ENCODE peak calls at places on chromosomes 5 and 9, in four cellular contexts. E is OCI-LY7, U is fibroblast of the aortic adventitia, L is thoracic aorta. M is an unnamed sample.

GRCh38 chr5:172005708-172006377 is 595 bp downstream of the FBXW11 start:
- DNase-seq in E (peak), U (no peak), L (no peak), M (no peak)

GRCh38 chr5:55925181-55925580 is 69.6 kb downstream of the IL6ST start:
- DNase-seq in E (no peak), U (no peak), L (no peak), M (no peak)

GRCh38 chr9:119094086-119094485 is 275.1 kb downstream of the BRINP1 start:
- DNase-seq in E (no peak), U (no peak), L (no peak), M (no peak)

GRCh38 chr9:110578575-110578895 is 1.0 kb downstream of the SVEP1 start:
- DNase-seq in E (no peak), U (no peak), L (no peak), M (no peak)

GRCh38 chr5:31824886-31825774 is 186.2 kb downstream of the PDZD2 start:
- DNase-seq in E (peak), U (peak), L (no peak), M (peak)

GRCh38 chr9:85157763-85158162 is 488.2 kb downstream of the NTRK2 start:
- DNase-seq in E (no peak), U (no peak), L (no peak), M (no peak)

GRCh38 chr9:135243201-135244190 is 156.0 kb downstream of the OLFM1 start:
- DNase-seq in E (no peak), U (no peak), L (no peak), M (no peak)

GRCh38 chr5:149936044-149936699 is 8.4 kb downstream of the PDE6A start:
- DNase-seq in E (no peak), U (no peak), L (no peak), M (no peak)

GRCh38 chr9:75869236-75869635 is 21.2 kb upstream of the PCSK5 start:
- DNase-seq in E (no peak), U (no peak), L (no peak), M (no peak)

GRCh38 chr5:63398346-63398745 is 563.9 kb downstream of the HTR1A start:
- DNase-seq in E (no peak), U (no peak), L (no peak), M (no peak)

GRCh38 chr9:109793921-109794320 is 13.9 kb downstream of the PALM2AKAP2 start:
- DNase-seq in E (no peak), U (no peak), L (no peak), M (no peak)

GRCh38 chr5:124919076-124919475 is 172.6 kb upstream of the ZNF608 start:
- DNase-seq in E (no peak), U (no peak), L (no peak), M (no peak)

GRCh38 chr5:174837919-174838902 is 113.8 kb downstream of the MSX2 start:
- DNase-seq in E (no peak), U (peak), L (no peak), M (peak)

GRCh38 chr5:111602817-111603445 is 90.6 kb upstream of the STARD4 start:
- DNase-seq in E (no peak), U (no peak), L (no peak), M (no peak)

GRCh38 chr9:78606011-78606410 is 309.1 kb downstream of the PSAT1 start:
- DNase-seq in E (no peak), U (peak), L (no peak), M (no peak)

GRCh38 chr5:15260347-15261278 is 239.4 kb upstream of the FBXL7 start:
- DNase-seq in E (no peak), U (no peak), L (no peak), M (no peak)

GRCh38 chr5:76547242-76547890 is 75.8 kb downstream of the F2RL2 start:
- DNase-seq in E (peak), U (peak), L (no peak), M (no peak)

GRCh38 chr9:126842977-126843799 is 17.3 kb upstream of the ZBTB34 start:
- DNase-seq in E (no peak), U (no peak), L (no peak), M (no peak)

GRCh38 chr9:135478858-135479468 is 619 bp upstream of the PPP1R26 start:
- DNase-seq in E (no peak), U (peak), L (no peak), M (no peak)

GRCh38 chr5:2901511-2901910 is 150.0 kb upstream of the IRX2 start:
- DNase-seq in E (no peak), U (no peak), L (no peak), M (no peak)

GRCh38 chr5:113325054-113325453 is 109.7 kb downstream of the TSSK1B start:
- DNase-seq in E (no peak), U (no peak), L (no peak), M (no peak)

GRCh38 chr5:61289241-61289640 is 42.8 kb upstream of the ZSWIM6 start:
- DNase-seq in E (no peak), U (no peak), L (no peak), M (no peak)

GRCh38 chr5:119269061-119269579 is 86.7 kb upstream of the TNFAIP8 start:
- DNase-seq in E (peak), U (peak), L (no peak), M (no peak)

GRCh38 chr9:132023409-132024180 is 56.1 kb downstream of the MED27 start:
- DNase-seq in E (no peak), U (no peak), L (no peak), M (no peak)

GRCh38 chr9:94140791-94141790 is 56.8 kb downstream of the PTPDC1 start:
- DNase-seq in E (no peak), U (peak), L (no peak), M (no peak)

GRCh38 chr5:139809331-139809810 is 13.8 kb downstream of the PSD2 start:
- DNase-seq in E (no peak), U (no peak), L (no peak), M (no peak)

GRCh38 chr9:18623201-18623600 is 149.2 kb downstream of the ADAMTSL1 start:
- DNase-seq in E (no peak), U (peak), L (no peak), M (no peak)

GRCh38 chr5:73719616-73720015 is 93.6 kb downstream of the ARHGEF28 start:
- DNase-seq in E (no peak), U (no peak), L (no peak), M (no peak)

GRCh38 chr5:111124793-111125192 is 32.6 kb downstream of the WDR36 start:
- DNase-seq in E (no peak), U (no peak), L (no peak), M (no peak)

GRCh38 chr5:129972774-129973173 is 68.5 kb downstream of the CHSY3 start:
- DNase-seq in E (no peak), U (no peak), L (no peak), M (no peak)

DNA sequence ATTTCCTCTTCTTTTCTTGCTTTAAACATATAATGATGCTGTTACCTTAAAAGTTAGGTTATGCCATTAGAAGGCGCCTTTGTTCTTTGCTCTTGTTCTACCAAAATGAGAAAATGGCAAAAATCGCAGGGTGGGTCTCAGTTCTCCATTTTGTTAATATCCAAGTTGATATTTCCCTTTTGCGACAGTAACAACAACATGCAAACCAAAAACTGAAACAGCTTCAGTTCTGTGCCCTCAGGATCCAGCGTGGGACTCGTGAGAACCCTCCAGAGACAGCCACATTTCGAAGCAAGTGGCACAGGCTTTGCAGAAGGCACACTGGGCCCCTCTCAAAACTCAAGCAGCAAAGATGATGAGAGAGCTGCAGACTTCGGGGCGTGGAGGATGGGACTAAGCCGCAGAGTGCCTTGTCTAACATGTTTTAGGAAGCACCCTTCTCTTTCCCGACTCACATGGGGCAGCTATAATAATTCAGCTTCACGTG is 33.0 kb upstream of the LCP2 start:
- DNase-seq in E (no peak), U (no peak), L (no peak), M (no peak)
- H3K4me3 ChIP-seq in E (peak), U (no peak), L (peak), M (no peak)

DNA sequence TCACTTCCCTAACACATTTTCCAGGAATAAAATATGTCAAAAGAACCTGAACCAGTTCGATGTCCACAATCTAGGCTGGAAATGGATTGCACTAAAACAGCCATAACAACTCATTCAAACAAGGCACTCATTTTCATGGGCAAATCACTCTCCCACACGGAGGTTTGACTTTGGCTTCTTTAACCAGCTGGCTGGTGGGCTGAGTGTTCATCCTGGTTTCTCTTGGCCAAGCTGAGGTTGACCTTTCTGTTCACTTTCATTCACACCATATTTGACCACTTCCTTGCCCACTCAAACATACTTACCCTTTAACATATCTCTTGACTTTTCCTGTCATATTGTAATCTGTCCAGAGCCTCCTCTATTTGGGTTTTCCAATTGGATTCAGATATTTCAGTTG is 5.4 kb downstream of the IL7R start:
- DNase-seq in E (no peak), U (no peak), L (no peak), M (no peak)
- H3K4me3 ChIP-seq in E (no peak), U (no peak), L (no peak), M (no peak)

DNA sequence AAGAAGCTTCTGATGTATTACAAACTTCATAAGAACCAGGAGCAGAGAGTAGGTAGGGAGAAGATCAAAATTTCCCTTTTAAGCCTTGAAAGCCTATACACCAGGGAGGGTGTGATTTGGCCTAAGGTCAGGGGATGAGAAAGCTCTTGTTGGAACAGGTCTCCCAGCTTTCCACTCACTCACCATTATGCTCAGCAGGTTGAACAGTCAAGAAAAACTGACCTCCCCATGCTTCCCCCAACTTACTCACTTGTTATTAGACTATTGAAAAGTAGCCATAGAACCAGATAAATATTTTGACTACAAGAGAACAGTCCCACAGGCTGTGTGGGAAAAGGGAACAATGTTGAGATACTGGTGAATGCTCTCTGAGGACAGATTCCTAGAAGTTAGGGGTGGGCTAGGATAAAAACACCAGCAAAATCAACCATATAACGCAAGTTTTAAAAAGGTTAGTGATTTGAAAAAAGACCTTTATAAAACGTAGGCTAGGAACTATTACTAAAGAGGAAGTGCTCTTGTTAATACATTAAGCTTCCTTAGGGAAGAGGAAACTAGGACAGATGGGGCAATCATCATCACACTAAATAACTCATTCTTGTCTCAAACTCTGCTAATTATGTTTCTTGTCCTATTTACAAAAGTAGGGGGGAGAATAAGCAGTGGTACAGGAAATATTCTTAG is 30.9 kb downstream of the PCDHGC5 start:
- DNase-seq in E (no peak), U (no peak), L (no peak), M (no peak)
- H3K4me3 ChIP-seq in E (no peak), U (no peak), L (no peak), M (no peak)

GRCh38 chr9:122097679-122098315 is 4.7 kb upstream of the TTLL11 start:
- DNase-seq in E (no peak), U (peak), L (no peak), M (peak)

GRCh38 chr9:122102156-122102555 is 9.0 kb upstream of the TTLL11 start:
- DNase-seq in E (no peak), U (no peak), L (no peak), M (no peak)

GRCh38 chr9:122096620-122097415 is 3.7 kb upstream of the TTLL11 start:
- DNase-seq in E (no peak), U (no peak), L (no peak), M (no peak)

GRCh38 chr9:122100756-122101155 is 7.6 kb upstream of the TTLL11 start:
- DNase-seq in E (no peak), U (no peak), L (no peak), M (no peak)

DNA sequence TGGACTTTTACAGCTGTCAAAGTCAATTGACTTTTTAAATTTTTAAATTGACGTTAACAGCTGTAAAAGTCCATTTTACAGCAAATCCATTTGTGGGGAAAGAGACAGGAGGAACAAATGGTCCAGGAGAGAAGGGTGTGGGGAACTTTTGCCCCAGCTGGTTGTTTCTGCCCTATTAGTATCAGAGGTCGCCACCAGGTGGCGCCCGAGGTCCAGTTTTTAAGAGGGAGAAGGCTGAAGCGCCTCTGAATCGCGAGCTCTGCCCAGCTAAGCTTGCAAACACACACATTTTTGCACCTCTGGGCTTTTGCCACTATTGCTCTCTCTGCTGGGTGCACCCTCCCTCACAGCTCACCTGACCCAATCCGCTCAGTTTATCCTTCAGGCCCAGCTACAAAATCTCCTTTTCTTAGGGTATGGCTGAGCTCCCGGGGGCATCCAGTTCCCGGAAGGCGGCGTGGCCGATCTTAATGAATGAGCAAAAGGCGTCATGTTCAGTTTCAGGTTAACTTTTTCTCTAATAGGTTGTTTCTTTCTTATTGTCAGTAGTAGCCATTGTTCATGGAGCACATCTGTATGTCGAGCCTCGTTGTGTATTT is 6.3 kb upstream of the TTLL11 start:
- DNase-seq in E (peak), U (peak), L (peak), M (no peak)
- H3K4me3 ChIP-seq in E (no peak), U (no peak), L (no peak), M (no peak)

GRCh38 chr5:159102294-159102934 is 2.7 kb upstream of the EBF1 start:
- DNase-seq in E (peak), U (no peak), L (no peak), M (no peak)
- H3K4me3 ChIP-seq in E (peak), U (no peak), L (peak), M (no peak)

GRCh38 chr9:136644343-136644592 is 18.4 kb upstream of the EGFL7 start:
- DNase-seq in E (no peak), U (peak), L (no peak), M (no peak)
- H3K4me3 ChIP-seq in E (no peak), U (no peak), L (peak), M (no peak)

DNA sequence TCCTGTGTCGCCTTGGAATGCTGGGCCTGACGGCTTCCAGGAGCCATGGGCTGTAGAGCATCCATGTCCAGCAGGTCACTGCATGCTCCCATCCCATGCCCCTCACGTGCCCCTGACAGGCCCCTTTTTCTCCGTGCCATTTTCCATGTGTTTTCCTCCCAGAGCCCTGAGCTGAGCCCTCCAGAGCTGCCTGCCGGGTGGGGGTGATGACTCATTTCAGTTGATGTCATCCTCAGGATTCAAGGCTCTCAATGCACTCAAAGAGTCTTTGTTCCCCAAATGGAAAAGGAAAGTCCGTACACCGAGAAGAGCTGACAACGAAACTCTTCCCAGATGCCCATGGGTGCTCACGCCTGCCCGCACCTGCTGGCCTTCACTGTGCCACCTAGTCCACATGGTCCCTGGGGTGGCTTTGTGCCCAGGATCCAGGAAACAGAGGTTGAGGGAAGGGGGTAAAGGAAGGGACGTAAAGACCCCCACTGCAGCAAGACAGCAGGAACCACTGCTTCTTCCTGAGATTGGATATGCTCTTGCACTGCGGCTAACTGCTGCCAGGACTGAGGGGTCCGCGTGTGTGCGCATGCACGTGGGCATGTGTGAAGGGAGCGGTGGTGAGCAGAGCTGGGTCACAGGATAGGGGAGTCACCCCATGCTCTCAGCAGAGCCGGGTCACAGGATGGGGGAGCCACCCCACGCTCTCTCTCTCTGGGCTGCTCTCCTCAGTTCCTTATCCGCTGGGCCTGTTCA is 27.6 kb downstream of the COL15A1 start:
- DNase-seq in E (no peak), U (peak), L (no peak), M (no peak)
- H3K4me3 ChIP-seq in E (no peak), U (no peak), L (no peak), M (no peak)

M was measured in AG09309.